ENCODE peak calls at places on chromosomes 12 and 14, in ten cellular contexts. One of them, this sample, is unnamed.

GRCh38 chr12:98856897-98857540 is 211.9 kb downstream of the APAF1 start:
- DNase-seq in naive thymus-derived CD4-positive, alpha-beta T cell: no peak
- DNase-seq in tibial artery: no peak
- DNase-seq in hepatocyte: no peak
- DNase-seq in dorsolateral prefrontal cortex: no peak
- DNase-seq in RWPE2: no peak
- DNase-seq in stomach: no peak
- DNase-seq in CD4-positive, CD25-positive, alpha-beta regulatory T cell: no peak
- DNase-seq in CD8-positive, alpha-beta memory T cell: no peak
- DNase-seq in AG04450: no peak
- DNase-seq in this sample: no peak

GRCh38 chr12:5556033-5556614 is 124.2 kb downstream of the NTF3 start:
- DNase-seq in naive thymus-derived CD4-positive, alpha-beta T cell: no peak
- DNase-seq in tibial artery: no peak
- DNase-seq in hepatocyte: no peak
- DNase-seq in dorsolateral prefrontal cortex: no peak
- DNase-seq in RWPE2: no peak
- DNase-seq in stomach: no peak
- DNase-seq in CD4-positive, CD25-positive, alpha-beta regulatory T cell: no peak
- DNase-seq in CD8-positive, alpha-beta memory T cell: no peak
- DNase-seq in AG04450: no peak
- DNase-seq in this sample: no peak

GRCh38 chr14:40842816-40843215 is 763.9 kb upstream of the LRFN5 start:
- DNase-seq in naive thymus-derived CD4-positive, alpha-beta T cell: no peak
- DNase-seq in tibial artery: no peak
- DNase-seq in hepatocyte: no peak
- DNase-seq in dorsolateral prefrontal cortex: no peak
- DNase-seq in RWPE2: no peak
- DNase-seq in stomach: no peak
- DNase-seq in CD4-positive, CD25-positive, alpha-beta regulatory T cell: no peak
- DNase-seq in CD8-positive, alpha-beta memory T cell: no peak
- DNase-seq in AG04450: no peak
- DNase-seq in this sample: no peak

GRCh38 chr14:101177301-101178055 is 274.0 kb upstream of the RTL1 start:
- DNase-seq in naive thymus-derived CD4-positive, alpha-beta T cell: no peak
- DNase-seq in tibial artery: no peak
- DNase-seq in hepatocyte: no peak
- DNase-seq in dorsolateral prefrontal cortex: no peak
- DNase-seq in RWPE2: peak
- DNase-seq in stomach: no peak
- DNase-seq in CD4-positive, CD25-positive, alpha-beta regulatory T cell: no peak
- DNase-seq in CD8-positive, alpha-beta memory T cell: no peak
- DNase-seq in AG04450: no peak
- DNase-seq in this sample: no peak

GRCh38 chr14:96150214-96150613 is 54.4 kb upstream of the BDKRB2 start:
- DNase-seq in naive thymus-derived CD4-positive, alpha-beta T cell: no peak
- DNase-seq in tibial artery: no peak
- DNase-seq in hepatocyte: no peak
- DNase-seq in dorsolateral prefrontal cortex: no peak
- DNase-seq in RWPE2: no peak
- DNase-seq in stomach: no peak
- DNase-seq in CD4-positive, CD25-positive, alpha-beta regulatory T cell: no peak
- DNase-seq in CD8-positive, alpha-beta memory T cell: no peak
- DNase-seq in AG04450: no peak
- DNase-seq in this sample: no peak

GRCh38 chr12:103626498-103626897 is 39.4 kb downstream of the STAB2 start:
- DNase-seq in naive thymus-derived CD4-positive, alpha-beta T cell: no peak
- DNase-seq in tibial artery: peak
- DNase-seq in hepatocyte: peak
- DNase-seq in dorsolateral prefrontal cortex: no peak
- DNase-seq in RWPE2: peak
- DNase-seq in stomach: peak
- DNase-seq in CD4-positive, CD25-positive, alpha-beta regulatory T cell: no peak
- DNase-seq in CD8-positive, alpha-beta memory T cell: no peak
- DNase-seq in AG04450: no peak
- DNase-seq in this sample: no peak

GRCh38 chr12:80590085-80590484 is 117.3 kb upstream of the MYF6 start:
- DNase-seq in naive thymus-derived CD4-positive, alpha-beta T cell: no peak
- DNase-seq in tibial artery: no peak
- DNase-seq in hepatocyte: no peak
- DNase-seq in dorsolateral prefrontal cortex: no peak
- DNase-seq in RWPE2: no peak
- DNase-seq in stomach: no peak
- DNase-seq in CD4-positive, CD25-positive, alpha-beta regulatory T cell: no peak
- DNase-seq in CD8-positive, alpha-beta memory T cell: no peak
- DNase-seq in AG04450: peak
- DNase-seq in this sample: no peak

GRCh38 chr12:108605000-108605689 is 7.3 kb upstream of the TMEM119 start:
- DNase-seq in naive thymus-derived CD4-positive, alpha-beta T cell: no peak
- DNase-seq in tibial artery: no peak
- DNase-seq in hepatocyte: no peak
- DNase-seq in dorsolateral prefrontal cortex: no peak
- DNase-seq in RWPE2: no peak
- DNase-seq in stomach: no peak
- DNase-seq in CD4-positive, CD25-positive, alpha-beta regulatory T cell: no peak
- DNase-seq in CD8-positive, alpha-beta memory T cell: no peak
- DNase-seq in AG04450: no peak
- DNase-seq in this sample: no peak

GRCh38 chr14:58428011-58428807 is 690 bp downstream of the KIAA0586 start:
- DNase-seq in naive thymus-derived CD4-positive, alpha-beta T cell: no peak
- DNase-seq in tibial artery: no peak
- DNase-seq in hepatocyte: peak
- DNase-seq in dorsolateral prefrontal cortex: no peak
- DNase-seq in RWPE2: no peak
- DNase-seq in stomach: no peak
- DNase-seq in CD4-positive, CD25-positive, alpha-beta regulatory T cell: no peak
- DNase-seq in CD8-positive, alpha-beta memory T cell: no peak
- DNase-seq in AG04450: no peak
- DNase-seq in this sample: no peak

GRCh38 chr12:131090254-131091210 is 136.8 kb downstream of the ADGRD1 start:
- DNase-seq in naive thymus-derived CD4-positive, alpha-beta T cell: no peak
- DNase-seq in tibial artery: no peak
- DNase-seq in hepatocyte: no peak
- DNase-seq in dorsolateral prefrontal cortex: peak
- DNase-seq in RWPE2: no peak
- DNase-seq in stomach: no peak
- DNase-seq in CD4-positive, CD25-positive, alpha-beta regulatory T cell: no peak
- DNase-seq in CD8-positive, alpha-beta memory T cell: no peak
- DNase-seq in AG04450: no peak
- DNase-seq in this sample: peak

GRCh38 chr14:21300892-21301291 is 21.0 kb downstream of the RPGRIP1 start:
- DNase-seq in naive thymus-derived CD4-positive, alpha-beta T cell: no peak
- DNase-seq in tibial artery: no peak
- DNase-seq in hepatocyte: peak
- DNase-seq in dorsolateral prefrontal cortex: peak
- DNase-seq in RWPE2: no peak
- DNase-seq in stomach: peak
- DNase-seq in CD4-positive, CD25-positive, alpha-beta regulatory T cell: no peak
- DNase-seq in CD8-positive, alpha-beta memory T cell: peak
- DNase-seq in AG04450: no peak
- DNase-seq in this sample: peak

GRCh38 chr12:92068441-92068840 is 77.2 kb downstream of the BTG1 start:
- DNase-seq in naive thymus-derived CD4-positive, alpha-beta T cell: no peak
- DNase-seq in tibial artery: no peak
- DNase-seq in hepatocyte: no peak
- DNase-seq in dorsolateral prefrontal cortex: no peak
- DNase-seq in RWPE2: no peak
- DNase-seq in stomach: no peak
- DNase-seq in CD4-positive, CD25-positive, alpha-beta regulatory T cell: no peak
- DNase-seq in CD8-positive, alpha-beta memory T cell: no peak
- DNase-seq in AG04450: no peak
- DNase-seq in this sample: no peak

GRCh38 chr12:74646831-74647230 is 109.2 kb downstream of the ATXN7L3B start:
- DNase-seq in naive thymus-derived CD4-positive, alpha-beta T cell: no peak
- DNase-seq in tibial artery: no peak
- DNase-seq in hepatocyte: peak
- DNase-seq in dorsolateral prefrontal cortex: no peak
- DNase-seq in RWPE2: no peak
- DNase-seq in stomach: no peak
- DNase-seq in CD4-positive, CD25-positive, alpha-beta regulatory T cell: no peak
- DNase-seq in CD8-positive, alpha-beta memory T cell: no peak
- DNase-seq in AG04450: no peak
- DNase-seq in this sample: no peak

GRCh38 chr14:74495356-74495755 is 1.8 kb downstream of the ISCA2 start:
- DNase-seq in naive thymus-derived CD4-positive, alpha-beta T cell: no peak
- DNase-seq in tibial artery: no peak
- DNase-seq in hepatocyte: no peak
- DNase-seq in dorsolateral prefrontal cortex: no peak
- DNase-seq in RWPE2: no peak
- DNase-seq in stomach: no peak
- DNase-seq in CD4-positive, CD25-positive, alpha-beta regulatory T cell: peak
- DNase-seq in CD8-positive, alpha-beta memory T cell: no peak
- DNase-seq in AG04450: no peak
- DNase-seq in this sample: no peak

GRCh38 chr12:64706366-64706765 is 52.8 kb downstream of the GNS start:
- DNase-seq in naive thymus-derived CD4-positive, alpha-beta T cell: no peak
- DNase-seq in tibial artery: no peak
- DNase-seq in hepatocyte: no peak
- DNase-seq in dorsolateral prefrontal cortex: no peak
- DNase-seq in RWPE2: no peak
- DNase-seq in stomach: no peak
- DNase-seq in CD4-positive, CD25-positive, alpha-beta regulatory T cell: no peak
- DNase-seq in CD8-positive, alpha-beta memory T cell: no peak
- DNase-seq in AG04450: no peak
- DNase-seq in this sample: no peak

GRCh38 chr14:69690042-69690441 is 76.9 kb upstream of the SRSF5 start:
- DNase-seq in naive thymus-derived CD4-positive, alpha-beta T cell: no peak
- DNase-seq in tibial artery: no peak
- DNase-seq in hepatocyte: no peak
- DNase-seq in dorsolateral prefrontal cortex: no peak
- DNase-seq in RWPE2: no peak
- DNase-seq in stomach: no peak
- DNase-seq in CD4-positive, CD25-positive, alpha-beta regulatory T cell: no peak
- DNase-seq in CD8-positive, alpha-beta memory T cell: no peak
- DNase-seq in AG04450: no peak
- DNase-seq in this sample: no peak

GRCh38 chr14:69694730-69695663 is 71.9 kb upstream of the SRSF5 start:
- DNase-seq in naive thymus-derived CD4-positive, alpha-beta T cell: no peak
- DNase-seq in tibial artery: no peak
- DNase-seq in hepatocyte: no peak
- DNase-seq in dorsolateral prefrontal cortex: no peak
- DNase-seq in RWPE2: no peak
- DNase-seq in stomach: no peak
- DNase-seq in CD4-positive, CD25-positive, alpha-beta regulatory T cell: no peak
- DNase-seq in CD8-positive, alpha-beta memory T cell: no peak
- DNase-seq in AG04450: no peak
- DNase-seq in this sample: no peak

GRCh38 chr14:69693145-69693544 is 73.8 kb upstream of the SRSF5 start:
- DNase-seq in naive thymus-derived CD4-positive, alpha-beta T cell: no peak
- DNase-seq in tibial artery: no peak
- DNase-seq in hepatocyte: no peak
- DNase-seq in dorsolateral prefrontal cortex: no peak
- DNase-seq in RWPE2: no peak
- DNase-seq in stomach: peak
- DNase-seq in CD4-positive, CD25-positive, alpha-beta regulatory T cell: no peak
- DNase-seq in CD8-positive, alpha-beta memory T cell: no peak
- DNase-seq in AG04450: no peak
- DNase-seq in this sample: no peak

GRCh38 chr14:69693823-69694729 is 72.9 kb upstream of the SRSF5 start:
- DNase-seq in naive thymus-derived CD4-positive, alpha-beta T cell: no peak
- DNase-seq in tibial artery: no peak
- DNase-seq in hepatocyte: peak
- DNase-seq in dorsolateral prefrontal cortex: no peak
- DNase-seq in RWPE2: no peak
- DNase-seq in stomach: peak
- DNase-seq in CD4-positive, CD25-positive, alpha-beta regulatory T cell: no peak
- DNase-seq in CD8-positive, alpha-beta memory T cell: no peak
- DNase-seq in AG04450: no peak
- DNase-seq in this sample: no peak

DNA sequence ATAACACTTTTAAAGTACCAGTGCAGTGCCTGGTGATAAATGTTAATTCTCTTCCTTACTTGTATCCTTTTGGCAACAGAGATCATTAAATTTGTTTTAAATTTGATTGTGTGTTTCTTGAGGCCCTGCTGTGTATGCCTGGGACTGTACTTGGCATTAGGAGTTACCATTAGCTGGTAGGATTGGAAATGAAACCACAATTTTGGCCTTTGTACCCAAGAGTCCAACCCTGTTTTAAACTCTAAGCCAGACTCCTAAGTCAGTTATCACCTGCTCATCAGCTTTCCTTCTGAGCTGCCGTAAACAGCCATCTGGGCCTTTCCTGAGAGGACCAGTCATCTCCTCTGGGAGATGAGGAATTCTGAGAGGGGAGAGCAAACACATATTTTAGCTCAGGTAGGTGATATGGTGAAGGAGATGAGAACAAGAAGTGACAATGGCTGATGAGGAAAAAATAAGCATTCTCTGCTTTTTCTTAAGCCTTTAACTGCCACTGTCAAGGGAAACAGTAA is 74.3 kb upstream of the SRSF5 start:
- DNase-seq in naive thymus-derived CD4-positive, alpha-beta T cell: no peak
- DNase-seq in tibial artery: no peak
- DNase-seq in hepatocyte: no peak
- DNase-seq in dorsolateral prefrontal cortex: no peak
- DNase-seq in RWPE2: no peak
- DNase-seq in stomach: no peak
- DNase-seq in CD4-positive, CD25-positive, alpha-beta regulatory T cell: no peak
- DNase-seq in CD8-positive, alpha-beta memory T cell: no peak
- DNase-seq in AG04450: no peak
- DNase-seq in this sample: no peak
- H3K27ac ChIP-seq in naive thymus-derived CD4-positive, alpha-beta T cell: no peak
- H3K27ac ChIP-seq in tibial artery: no peak
- H3K27ac ChIP-seq in hepatocyte: peak
- H3K27ac ChIP-seq in dorsolateral prefrontal cortex: peak
- H3K27ac ChIP-seq in RWPE2: no peak
- H3K27ac ChIP-seq in stomach: peak
- H3K27ac ChIP-seq in CD4-positive, CD25-positive, alpha-beta regulatory T cell: no peak
- H3K27ac ChIP-seq in CD8-positive, alpha-beta memory T cell: no peak
- H3K27ac ChIP-seq in AG04450: no peak
- H3K27ac ChIP-seq in this sample: peak

GRCh38 chr12:14310866-14311265 is 54.6 kb upstream of the ATF7IP start:
- DNase-seq in naive thymus-derived CD4-positive, alpha-beta T cell: no peak
- DNase-seq in tibial artery: no peak
- DNase-seq in hepatocyte: no peak
- DNase-seq in dorsolateral prefrontal cortex: no peak
- DNase-seq in RWPE2: no peak
- DNase-seq in stomach: no peak
- DNase-seq in CD4-positive, CD25-positive, alpha-beta regulatory T cell: no peak
- DNase-seq in CD8-positive, alpha-beta memory T cell: no peak
- DNase-seq in AG04450: no peak
- DNase-seq in this sample: no peak
- H3K27ac ChIP-seq in naive thymus-derived CD4-positive, alpha-beta T cell: no peak
- H3K27ac ChIP-seq in tibial artery: no peak
- H3K27ac ChIP-seq in hepatocyte: no peak
- H3K27ac ChIP-seq in dorsolateral prefrontal cortex: no peak
- H3K27ac ChIP-seq in RWPE2: no peak
- H3K27ac ChIP-seq in stomach: no peak
- H3K27ac ChIP-seq in CD4-positive, CD25-positive, alpha-beta regulatory T cell: no peak
- H3K27ac ChIP-seq in CD8-positive, alpha-beta memory T cell: no peak
- H3K27ac ChIP-seq in AG04450: no peak
- H3K27ac ChIP-seq in this sample: no peak

GRCh38 chr12:11901687-11902524 is 168.8 kb upstream of the BCL2L14 start:
- DNase-seq in naive thymus-derived CD4-positive, alpha-beta T cell: no peak
- DNase-seq in tibial artery: no peak
- DNase-seq in hepatocyte: no peak
- DNase-seq in dorsolateral prefrontal cortex: no peak
- DNase-seq in RWPE2: no peak
- DNase-seq in stomach: no peak
- DNase-seq in CD4-positive, CD25-positive, alpha-beta regulatory T cell: no peak
- DNase-seq in CD8-positive, alpha-beta memory T cell: no peak
- DNase-seq in AG04450: no peak
- DNase-seq in this sample: no peak
- H3K27ac ChIP-seq in naive thymus-derived CD4-positive, alpha-beta T cell: no peak
- H3K27ac ChIP-seq in tibial artery: no peak
- H3K27ac ChIP-seq in hepatocyte: no peak
- H3K27ac ChIP-seq in dorsolateral prefrontal cortex: no peak
- H3K27ac ChIP-seq in RWPE2: no peak
- H3K27ac ChIP-seq in stomach: no peak
- H3K27ac ChIP-seq in CD4-positive, CD25-positive, alpha-beta regulatory T cell: no peak
- H3K27ac ChIP-seq in CD8-positive, alpha-beta memory T cell: no peak
- H3K27ac ChIP-seq in AG04450: no peak
- H3K27ac ChIP-seq in this sample: no peak

GRCh38 chr12:26369588-26369987 is 174.2 kb downstream of the SSPN start:
- DNase-seq in naive thymus-derived CD4-positive, alpha-beta T cell: no peak
- DNase-seq in tibial artery: no peak
- DNase-seq in hepatocyte: peak
- DNase-seq in dorsolateral prefrontal cortex: no peak
- DNase-seq in RWPE2: no peak
- DNase-seq in stomach: no peak
- DNase-seq in CD4-positive, CD25-positive, alpha-beta regulatory T cell: no peak
- DNase-seq in CD8-positive, alpha-beta memory T cell: no peak
- DNase-seq in AG04450: peak
- DNase-seq in this sample: no peak
- H3K27ac ChIP-seq in naive thymus-derived CD4-positive, alpha-beta T cell: no peak
- H3K27ac ChIP-seq in tibial artery: no peak
- H3K27ac ChIP-seq in hepatocyte: no peak
- H3K27ac ChIP-seq in dorsolateral prefrontal cortex: no peak
- H3K27ac ChIP-seq in RWPE2: no peak
- H3K27ac ChIP-seq in stomach: no peak
- H3K27ac ChIP-seq in CD4-positive, CD25-positive, alpha-beta regulatory T cell: no peak
- H3K27ac ChIP-seq in CD8-positive, alpha-beta memory T cell: no peak
- H3K27ac ChIP-seq in AG04450: peak
- H3K27ac ChIP-seq in this sample: no peak